ENCODE peak calls at places on chromosome 18, in five cellular contexts. M is effector memory CD4-positive, alpha-beta T cell; N is upper lobe of right lung; G is heart left ventricle; F is fibroblast of lung. A is an unnamed sample. For H3K27me3, the result is how much of the 10 kb centered on the place peaks cover.

GRCh38 chr18:32893915-32894314 is 121.1 kb upstream of the KLHL14 start:
- DNase-seq in F (no peak), G (no peak), M (no peak), N (no peak), A (no peak)

GRCh38 chr18:73690222-73690621 is 457.4 kb downstream of the FBXO15 start:
- DNase-seq in G (no peak), M (no peak), F (no peak), N (no peak), A (no peak)

GRCh38 chr18:9663377-9663776 is 44.7 kb upstream of the RAB31 start:
- DNase-seq in F (no peak), N (no peak), G (no peak), M (no peak), A (no peak)

GRCh38 chr18:23662309-23663263 is at the start of gene ANKRD29:
- DNase-seq in F (peak), G (peak), N (peak), M (peak), A (no peak)

GRCh38 chr18:24811963-24812681 is 351.7 kb downstream of the HRH4 start:
- DNase-seq in M (no peak), N (no peak), G (no peak), F (no peak), A (no peak)

GRCh38 chr18:23884712-23885375 is 129.7 kb upstream of the TTC39C start:
- DNase-seq in N (peak), M (no peak), G (no peak), F (no peak), A (no peak)

GRCh38 chr18:50194623-50195532 is at the start of gene MYO5B:
- DNase-seq in N (peak), G (peak), F (peak), M (no peak), A (peak)

GRCh38 chr18:3877678-3878077 is 427.7 kb downstream of the TGIF1 start:
- DNase-seq in G (no peak), M (no peak), N (no peak), F (no peak), A (peak)

GRCh38 chr18:77300579-77300978 is 50.9 kb downstream of the GALR1 start:
- DNase-seq in F (no peak), M (no peak), N (no peak), G (no peak), A (no peak)

GRCh38 chr18:23424616-23425015 is 28.5 kb upstream of the RIOK3 start:
- DNase-seq in F (no peak), G (no peak), N (no peak), M (no peak), A (no peak)

GRCh38 chr18:34122724-34123334 is 101.9 kb downstream of the NOL4 start:
- DNase-seq in F (peak), N (no peak), M (no peak), G (peak), A (peak)

GRCh38 chr18:24443870-24444269 is 16.6 kb upstream of the HRH4 start:
- DNase-seq in M (no peak), F (no peak), N (no peak), G (no peak), A (no peak)

GRCh38 chr18:7521226-7521856 is 45.8 kb upstream of the PTPRM start:
- DNase-seq in F (no peak), G (no peak), M (no peak), N (no peak), A (no peak)

GRCh38 chr18:37471619-37472018 is 94.0 kb downstream of the CELF4 start:
- DNase-seq in M (no peak), F (no peak), G (no peak), N (no peak), A (no peak)

GRCh38 chr18:77068321-77068841 is 64.2 kb downstream of the MBP start:
- DNase-seq in F (peak), G (no peak), M (peak), N (no peak), A (peak)

GRCh38 chr18:8052237-8052701 is 485.2 kb downstream of the PTPRM start:
- DNase-seq in M (peak), N (no peak), F (peak), G (no peak), A (peak)

GRCh38 chr18:8045160-8045885 is 478.2 kb downstream of the PTPRM start:
- DNase-seq in F (peak), M (no peak), N (no peak), G (no peak), A (no peak)

GRCh38 chr18:36352384-36352783 is 54.9 kb downstream of the FHOD3 start:
- DNase-seq in F (peak), M (no peak), N (no peak), G (no peak), A (peak)

GRCh38 chr18:27404855-27405254 is 219.7 kb upstream of the CHST9 start:
- DNase-seq in G (no peak), F (no peak), N (no peak), M (no peak), A (peak)

GRCh38 chr18:22585821-22586220 is 168.1 kb upstream of the CTAGE1 start:
- DNase-seq in N (no peak), G (no peak), F (no peak), M (no peak), A (peak)

GRCh38 chr18:11110509-11110908 is 38.9 kb downstream of the PIEZO2 start:
- DNase-seq in N (no peak), F (no peak), M (no peak), G (no peak), A (no peak)

GRCh38 chr18:67359868-67360838 is 156.4 kb downstream of the DSEL start:
- DNase-seq in F (peak), M (no peak), N (no peak), G (peak), A (peak)

GRCh38 chr18:2979871-2980606 is 32.9 kb downstream of the LPIN2 start:
- DNase-seq in G (no peak), M (no peak), F (no peak), N (no peak), A (no peak)

GRCh38 chr18:9516437-9517064 is 41.2 kb downstream of the RALBP1 start:
- DNase-seq in M (no peak), G (no peak), F (peak), N (no peak), A (peak)

GRCh38 chr18:9293948-9294347 is 40.6 kb upstream of the TWSG1 start:
- DNase-seq in N (no peak), F (no peak), M (no peak), G (no peak), A (no peak)

DNA sequence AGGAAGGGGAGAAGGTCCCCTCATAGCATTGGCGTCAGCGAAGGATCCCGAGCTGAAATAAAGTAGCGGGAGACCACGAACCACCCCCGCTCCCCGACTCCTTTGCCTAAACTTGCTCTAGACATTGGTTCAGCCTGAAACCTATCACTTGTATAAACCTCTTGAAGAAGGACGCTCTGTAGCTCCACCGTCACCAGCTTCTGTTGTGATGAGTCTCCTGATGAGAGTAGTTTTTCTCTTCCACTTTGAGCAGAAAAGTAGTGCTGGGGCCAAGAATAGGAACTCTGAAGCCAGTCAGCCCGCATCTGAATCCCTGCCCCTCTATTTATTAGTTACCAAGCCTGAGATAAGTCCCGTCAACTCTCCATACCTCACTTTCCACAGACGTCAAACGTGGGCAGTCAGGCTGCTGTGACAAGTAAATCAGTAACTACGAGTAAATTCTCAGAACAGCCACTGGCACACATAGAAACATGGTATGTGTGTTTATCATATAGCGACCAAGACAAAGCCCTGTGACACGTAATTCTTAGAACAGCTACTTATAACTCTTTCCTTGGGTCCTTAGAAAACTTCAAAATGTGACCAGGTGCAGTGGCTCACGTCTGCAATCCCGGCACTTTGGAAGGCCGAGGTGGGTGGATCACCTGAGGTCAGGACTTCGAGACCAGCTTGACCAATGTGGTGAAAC is 61.7 kb downstream of the CD226 start:
- DNase-seq in F (no peak), M (no peak), N (no peak), G (no peak), A (no peak)
- H3K4me3 ChIP-seq in F (no peak), M (peak), N (no peak), G (no peak), A (no peak)

GRCh38 chr18:62586148-62586774 is 63.4 kb downstream of the ZCCHC2 start:
- DNase-seq in M (peak), F (peak), G (peak), N (peak), A (peak)
- H3K27me3 ChIP-seq in M (under half), F (under half), G (under half), N (under half), A (under half)

GRCh38 chr18:44685296-44685695 is 4.6 kb downstream of the SETBP1 start:
- DNase-seq in N (no peak), G (no peak), F (no peak), M (no peak), A (no peak)

GRCh38 chr18:44683566-44683965 is 2.9 kb downstream of the SETBP1 start:
- DNase-seq in M (no peak), F (no peak), N (no peak), G (no peak), A (no peak)

GRCh38 chr18:44686156-44686555 is 5.5 kb downstream of the SETBP1 start:
- DNase-seq in M (no peak), G (no peak), F (no peak), N (no peak), A (no peak)

GRCh38 chr18:44689736-44690135 is 9.0 kb downstream of the SETBP1 start:
- DNase-seq in F (no peak), M (no peak), G (no peak), N (no peak), A (no peak)

GRCh38 chr18:44687421-44687820 is 6.7 kb downstream of the SETBP1 start:
- DNase-seq in G (no peak), F (no peak), M (no peak), N (no peak), A (no peak)
- H3K4me3 ChIP-seq in G (no peak), F (no peak), M (no peak), N (no peak), A (no peak)

GRCh38 chr18:79781331-79781941 is 16.3 kb upstream of the KCNG2 start:
- DNase-seq in N (peak), F (no peak), M (no peak), G (no peak), A (no peak)
- H3K27me3 ChIP-seq in N (under half), F (under half), M (under half), G (under half), A (under half)

DNA sequence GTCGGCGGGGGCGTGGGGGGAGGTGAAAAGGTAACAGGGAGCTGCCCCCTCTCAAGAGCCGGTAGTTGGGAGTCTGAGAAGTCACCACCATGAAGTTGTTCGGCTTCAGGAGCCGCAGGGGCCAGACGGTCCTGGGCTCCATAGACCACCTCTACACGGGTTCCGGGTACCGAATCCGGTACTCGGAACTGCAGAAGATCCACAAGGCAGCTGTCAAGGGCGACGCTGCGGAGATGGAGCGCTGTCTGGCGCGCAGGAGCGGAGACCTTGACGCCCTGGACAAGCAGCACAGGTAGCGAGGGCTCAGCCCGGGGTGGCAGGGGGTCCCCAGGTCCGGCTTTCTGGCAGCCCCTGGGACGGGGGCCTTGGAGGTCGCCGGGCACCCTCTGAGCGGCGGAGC is 47.1 kb upstream of the ZNF519 start:
- DNase-seq in M (no peak), G (peak), N (no peak), F (no peak), A (no peak)
- H3K4me3 ChIP-seq in M (peak), G (peak), N (peak), F (no peak), A (peak)

DNA sequence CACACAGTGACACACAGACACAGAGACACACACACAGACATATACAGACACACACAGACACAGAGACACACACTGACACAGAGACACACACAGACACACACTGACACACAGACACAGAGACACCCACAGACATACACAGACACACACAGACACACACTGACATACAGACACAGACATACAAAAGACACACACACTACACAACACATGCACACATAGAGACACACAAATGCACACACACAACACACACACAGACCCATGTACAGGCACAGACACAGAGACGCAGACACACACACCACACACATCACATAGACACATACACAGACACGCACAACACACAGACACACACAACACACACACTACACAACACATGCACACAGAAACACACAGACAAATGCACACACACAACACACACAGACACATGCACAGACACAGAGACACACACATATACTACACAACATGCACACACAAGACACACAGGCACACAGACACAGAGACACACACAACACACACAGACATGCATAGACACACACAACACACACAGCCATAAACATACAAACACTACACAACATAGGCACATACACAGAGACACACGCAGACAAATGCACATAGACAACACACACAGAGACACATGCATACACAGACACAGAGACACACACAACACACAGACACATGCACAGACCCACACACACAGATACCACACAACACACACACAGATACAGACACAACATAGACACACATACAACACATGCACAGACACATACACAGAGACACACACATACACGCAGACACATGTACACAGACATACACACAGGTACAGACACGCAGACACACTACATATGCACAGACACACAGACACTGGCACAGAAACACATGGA is 120.5 kb downstream of the BCL2 start:
- DNase-seq in N (no peak), F (no peak), G (no peak), M (no peak), A (no peak)
- H3K27me3 ChIP-seq in N (under half), F (under half), G (under half), M (under half), A (under half)